ENCODE peak calls at places on chromosomes 16 and 17, in four cellular contexts. W, I, T and J are unnamed samples.

GRCh38 chr17:70313031-70313430 is 143.7 kb downstream of the KCNJ2 start:
- DNase-seq in I (no peak), W (no peak), T (no peak), J (no peak)

GRCh38 chr17:79859676-79860615 is 20.7 kb upstream of the CBX4 start:
- DNase-seq in W (no peak), T (no peak), I (no peak), J (no peak)

GRCh38 chr16:73565263-73565662 is 517.3 kb upstream of the ZFHX3 start:
- DNase-seq in T (no peak), I (peak; percentile 23), W (no peak), J (no peak)

GRCh38 chr16:66740010-66740409 is 11.4 kb downstream of the DYNC1LI2 start:
- DNase-seq in I (peak; percentile 39), W (peak; percentile 40), T (peak; percentile 56), J (peak; percentile 66)

GRCh38 chr17:7577327-7578199 is 1.9 kb upstream of the CD68 start:
- DNase-seq in W (no peak), I (no peak), T (no peak), J (no peak)

GRCh38 chr17:2070241-2071023 is 15.5 kb downstream of the HIC1 start:
- DNase-seq in I (no peak), W (peak; percentile 58), T (no peak), J (no peak)

GRCh38 chr17:82300707-82301270 is 16.6 kb downstream of the CD7 start:
- DNase-seq in I (no peak), W (peak; percentile 72), T (peak; percentile 59), J (peak; percentile 73)

GRCh38 chr16:49799172-49799571 is 56.7 kb downstream of the ZNF423 start:
- DNase-seq in W (peak; percentile 39), I (no peak), T (no peak), J (peak; percentile 51)

GRCh38 chr17:1490643-1491405 is 1.7 kb downstream of the MYO1C start:
- DNase-seq in W (peak; percentile 82), I (peak; percentile 35), T (peak; percentile 65), J (peak; percentile 49)

GRCh38 chr17:38465420-38466345 is 37.4 kb downstream of the ARHGAP23 start:
- DNase-seq in I (no peak), W (no peak), T (peak; percentile 26), J (peak; percentile 4)

GRCh38 chr17:12312692-12313091 is 292.0 kb downstream of the MAP2K4 start:
- DNase-seq in I (no peak), T (no peak), W (no peak), J (no peak)

GRCh38 chr16:70644763-70645597 is 1.4 kb upstream of the IL34 start:
- DNase-seq in T (no peak), I (no peak), W (no peak), J (peak; percentile 19)

GRCh38 chr17:35073991-35074627 is 10.6 kb upstream of the RFFL start:
- DNase-seq in I (peak; percentile 69), W (no peak), T (no peak), J (no peak)

GRCh38 chr16:49754495-49755290 is 101.2 kb downstream of the ZNF423 start:
- DNase-seq in T (no peak), W (peak; percentile 47), I (no peak), J (no peak)

GRCh38 chr16:55323637-55324490 is at the start of gene IRX6:
- DNase-seq in I (no peak), T (peak; percentile 45), W (peak; percentile 87), J (peak; percentile 76)

GRCh38 chr17:81666092-81666341 is 388 bp downstream of the OXLD1 start:
- DNase-seq in I (peak; percentile 36), T (no peak), W (no peak), J (no peak)

GRCh38 chr17:44065668-44066203 is 735 bp downstream of the LSM12 start:
- DNase-seq in I (no peak), T (no peak), W (no peak), J (no peak)

GRCh38 chr17:2055494-2056220 is 754 bp downstream of the HIC1 start:
- DNase-seq in W (no peak), I (no peak), T (no peak), J (no peak)

GRCh38 chr16:19997734-19998133 is 76.0 kb downstream of the GPR139 start:
- DNase-seq in I (no peak), W (no peak), T (no peak), J (no peak)

GRCh38 chr16:86988920-86989715 is 328.1 kb downstream of the C16orf95 start:
- DNase-seq in T (no peak), W (no peak), I (no peak), J (no peak)

GRCh38 chr17:45992904-45993303 is 6.1 kb upstream of the STH start:
- DNase-seq in I (no peak), T (no peak), W (no peak), J (no peak)

GRCh38 chr17:12107905-12108304 is 87.2 kb downstream of the MAP2K4 start:
- DNase-seq in T (no peak), I (no peak), W (no peak), J (no peak)

GRCh38 chr16:80982646-80983045 is 24.0 kb downstream of the CMC2 start:
- DNase-seq in W (no peak), I (no peak), T (no peak), J (no peak)

GRCh38 chr17:52710363-52710901 is 551.9 kb upstream of the CA10 start:
- DNase-seq in I (no peak), W (no peak), T (no peak), J (no peak)

GRCh38 chr16:2150418-2151187 is 2.2 kb downstream of the RAB26 start:
- DNase-seq in T (no peak), I (peak; percentile 68), W (peak; percentile 65), J (no peak)
- TF ChIP-seq ELF4 in T (no peak), I (no peak), W (no peak), J (no peak)

DNA sequence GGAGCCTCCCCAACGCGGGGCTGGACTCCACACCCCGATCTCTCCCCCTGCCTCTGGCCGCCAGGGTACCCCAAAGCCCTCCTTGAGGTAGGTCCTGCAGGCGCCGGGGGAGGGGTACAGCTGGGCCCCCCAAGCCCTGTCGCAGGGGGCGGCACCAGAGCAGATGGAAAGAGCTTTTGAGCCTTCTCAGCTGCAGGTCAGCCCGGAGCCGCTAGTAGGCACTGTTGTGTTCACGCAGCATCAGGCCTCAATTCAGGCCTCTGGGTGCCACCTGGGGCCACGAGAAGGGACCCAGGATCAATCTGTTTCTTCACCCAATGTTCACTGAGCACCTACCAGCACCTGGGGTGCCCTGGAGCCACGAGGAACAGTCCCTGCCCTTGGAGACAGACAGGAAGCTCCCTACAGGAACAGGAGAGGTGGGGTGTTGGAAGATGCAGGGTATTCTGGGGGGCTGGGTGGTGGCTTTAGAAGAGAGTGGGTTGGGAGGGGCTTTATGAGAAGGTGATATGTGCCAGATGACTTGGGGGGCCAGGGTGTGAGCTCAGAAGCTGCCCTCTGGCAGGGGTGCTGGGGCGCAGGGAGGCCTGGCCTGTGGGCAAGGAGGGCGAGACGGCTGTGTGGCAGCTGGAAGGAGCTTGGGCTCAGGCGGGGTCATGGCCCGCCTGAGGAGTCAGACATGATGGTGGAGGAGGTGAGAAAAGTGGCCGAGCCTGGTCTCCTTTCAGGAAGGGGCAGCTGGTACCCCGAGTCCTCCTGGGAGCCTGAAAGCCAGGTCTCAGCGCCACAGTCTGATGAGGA is 122.0 kb upstream of the GSE1 start:
- DNase-seq in T (peak; percentile 84), W (peak; percentile 78), I (peak; percentile 53), J (peak; percentile 70)
- TF ChIP-seq ELF4 in T (no peak), W (no peak), I (no peak), J (no peak)

DNA sequence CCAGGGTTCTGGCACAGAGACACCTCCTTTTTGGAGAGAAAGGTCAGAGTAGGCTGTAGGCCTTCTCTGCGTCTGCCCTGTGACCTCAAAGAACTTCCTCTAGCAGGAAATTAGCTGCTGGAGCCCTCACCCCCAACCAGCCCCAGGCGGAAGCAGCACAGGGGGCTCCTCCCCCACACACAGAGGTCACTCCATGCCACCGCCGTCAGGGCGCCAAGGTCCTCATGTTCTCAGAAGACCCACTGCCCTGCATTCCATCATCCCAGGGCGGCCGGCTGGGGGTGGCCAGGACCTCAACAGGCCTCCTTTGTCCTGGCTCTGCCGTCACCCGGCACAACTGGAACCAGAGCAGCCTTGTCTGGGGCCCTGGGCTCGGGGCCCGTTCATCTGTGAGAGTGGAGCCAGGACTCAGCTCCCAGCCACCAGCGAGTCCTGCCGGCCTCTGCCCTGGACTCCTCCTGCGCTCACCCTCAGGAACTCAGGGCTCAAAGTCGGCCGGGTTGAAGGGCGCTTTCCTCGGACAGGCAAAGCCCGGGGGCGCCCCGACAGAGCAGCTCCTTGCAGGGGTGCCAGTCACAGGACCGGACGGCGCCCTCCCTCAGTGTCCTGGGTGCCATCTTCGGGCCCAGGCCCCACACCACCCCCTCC is 1.2 kb downstream of the TMC6 start:
- DNase-seq in W (no peak), T (peak; percentile 51), I (peak; percentile 93), J (no peak)
- TF ChIP-seq ELF4 in W (no peak), T (no peak), I (peak; percentile 61), J (no peak)

GRCh38 chr16:12543700-12544476 is 259.8 kb downstream of the CPPED1 start:
- DNase-seq in W (no peak), T (no peak), I (peak; percentile 91), J (no peak)
- TF ChIP-seq ELF4 in W (no peak), T (no peak), I (peak; percentile 23), J (no peak)

DNA sequence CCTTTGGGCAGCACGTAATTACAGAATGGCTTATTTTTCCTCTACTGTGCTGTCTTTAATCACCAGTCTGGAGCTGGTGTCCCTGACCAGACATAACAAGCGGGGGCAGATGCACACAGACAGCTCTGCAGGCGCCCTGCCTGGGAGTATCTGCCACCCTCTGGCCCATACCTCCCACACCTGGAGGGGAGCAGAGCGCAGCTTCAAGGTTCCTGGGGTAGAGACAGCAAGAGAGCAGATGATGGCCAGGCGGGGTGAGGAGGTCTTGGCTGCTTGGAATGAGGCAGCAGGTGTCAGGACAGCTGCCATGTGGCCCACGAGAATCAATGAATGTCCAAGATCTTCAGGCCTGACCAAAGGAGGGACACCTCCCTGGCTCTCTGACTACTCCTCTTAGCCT is 23.8 kb downstream of the TMEM94 start:
- DNase-seq in I (no peak), T (no peak), W (no peak), J (no peak)
- TF ChIP-seq ELF4 in I (no peak), T (no peak), W (no peak), J (no peak)

DNA sequence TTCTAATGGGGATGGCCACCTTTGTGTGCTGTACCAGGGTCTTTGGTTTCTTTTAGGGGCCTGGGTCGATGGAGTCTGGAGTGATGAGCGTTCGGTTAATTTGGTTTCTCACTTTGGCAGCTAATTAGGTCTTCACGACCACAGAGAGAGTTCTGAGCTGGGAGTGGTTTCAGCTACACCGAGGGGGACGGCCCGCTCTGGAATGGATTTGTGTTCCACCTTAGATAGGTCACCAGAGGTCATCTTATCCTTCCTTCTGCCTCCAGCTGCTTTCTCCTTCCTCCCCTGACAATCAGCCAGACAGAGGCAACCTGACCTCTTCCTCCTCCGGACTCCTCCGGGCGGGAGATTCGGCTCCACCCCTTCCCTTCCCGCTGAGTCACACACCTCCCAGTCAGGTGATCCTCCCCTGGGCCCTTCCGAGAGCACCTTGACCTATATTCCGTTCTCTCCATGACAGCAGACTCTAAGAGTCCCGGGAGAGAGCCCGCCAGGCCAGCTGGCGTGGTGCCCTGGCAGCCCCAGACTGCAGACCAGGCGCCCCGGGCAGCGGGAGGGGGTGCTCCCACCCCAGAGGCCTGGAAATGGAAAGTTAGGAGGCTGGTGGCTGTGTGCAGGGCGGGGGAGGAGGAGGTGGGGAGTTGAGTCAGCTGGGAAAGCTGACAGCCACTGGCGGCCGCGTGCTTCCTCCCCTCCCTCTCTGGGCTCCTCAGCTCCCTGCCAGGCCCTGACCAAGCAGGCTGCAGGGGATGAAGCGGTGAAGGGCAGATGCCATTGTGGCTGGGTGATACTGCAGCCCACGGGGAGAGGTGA is 44.7 kb downstream of the CHD9 start:
- DNase-seq in I (peak; percentile 88), T (peak; percentile 93), W (peak; percentile 92), J (peak; percentile 54)
- TF ChIP-seq ELF4 in I (no peak), T (no peak), W (no peak), J (no peak)

GRCh38 chr16:16083421-16084156 is 134.2 kb downstream of the ABCC1 start:
- DNase-seq in W (no peak), T (peak; percentile 65), I (peak; percentile 61), J (no peak)
- TF ChIP-seq ELF4 in W (no peak), T (no peak), I (no peak), J (no peak)

GRCh38 chr16:58651965-58652348 is 22.3 kb upstream of the CNOT1 start:
- DNase-seq in W (no peak), T (no peak), I (no peak), J (no peak)
- TF ChIP-seq ELF4 in W (no peak), T (no peak), I (no peak), J (no peak)